ENCODE peak calls at places on chromosomes 2 and 18, in nine cellular contexts. G is IMR-90, H is heart left ventricle, R is heart right ventricle, B is H9, Y is Panc1, J is kidney, V is cardiac muscle cell, X is stomach. L is an unnamed sample.

GRCh38 chr2:70005752-70006446 is 44.5 kb upstream of the ASPRV1 start:
- DNase-seq in J (peak; percentile 18), B (peak; percentile 45), R (no peak), G (no peak), X (no peak), H (no peak), Y (no peak), V (no peak), L (no peak)

GRCh38 chr2:162282765-162283425 is 35.6 kb downstream of the IFIH1 start:
- DNase-seq in R (no peak), V (peak; percentile 40), G (peak; percentile 54), Y (no peak), H (no peak), X (no peak), J (no peak), B (no peak), L (no peak)

GRCh38 chr2:29765711-29766110 is 155.7 kb downstream of the ALK start:
- DNase-seq in H (no peak), X (no peak), R (no peak), Y (no peak), B (no peak), V (no peak), J (no peak), G (peak; percentile 60), L (no peak)

GRCh38 chr2:125979886-125980285 is 676.1 kb upstream of the GYPC start:
- DNase-seq in J (no peak), B (no peak), H (no peak), V (no peak), X (no peak), Y (no peak), R (no peak), G (no peak), L (no peak)

GRCh38 chr2:216083464-216084279 is 2.0 kb downstream of the TMEM169 start:
- DNase-seq in H (no peak), Y (no peak), G (peak; percentile 83), J (peak; percentile 72), R (no peak), X (no peak), V (peak; percentile 78), B (peak; percentile 50), L (no peak)

GRCh38 chr2:71637736-71638135 is 184.4 kb downstream of the DYSF start:
- DNase-seq in B (peak; percentile 10), R (no peak), V (no peak), X (no peak), G (no peak), J (no peak), Y (no peak), H (no peak), L (no peak)

GRCh38 chr18:3530807-3531206 is 80.8 kb downstream of the TGIF1 start:
- DNase-seq in J (no peak), X (no peak), B (no peak), V (no peak), R (no peak), H (no peak), Y (no peak), G (no peak), L (no peak)

GRCh38 chr2:27606611-27607010 is 22.2 kb downstream of the CCDC121 start:
- DNase-seq in J (no peak), B (no peak), H (no peak), G (peak; percentile 83), R (no peak), Y (no peak), V (no peak), X (no peak), L (no peak)

GRCh38 chr2:203730076-203730729 is 23.8 kb downstream of the CD28 start:
- DNase-seq in B (no peak), X (no peak), G (peak; percentile 78), R (no peak), J (no peak), H (no peak), Y (no peak), V (no peak), L (no peak)

GRCh38 chr2:37013315-37013641 is 46.9 kb upstream of the STRN start:
- DNase-seq in R (no peak), Y (no peak), B (no peak), G (no peak), X (no peak), H (no peak), V (no peak), J (no peak), L (no peak)

GRCh38 chr2:164992818-164993217 is 37.5 kb upstream of the SLC38A11 start:
- DNase-seq in Y (peak; percentile 12), B (no peak), X (peak; percentile 61), J (no peak), H (no peak), V (peak; percentile 87), R (no peak), G (peak; percentile 89), L (no peak)

GRCh38 chr2:11352781-11353537 is 8.5 kb upstream of the ROCK2 start:
- DNase-seq in B (no peak), R (no peak), Y (no peak), H (no peak), J (no peak), X (no peak), G (no peak), V (no peak), L (no peak)

GRCh38 chr18:79962311-79962710 is 2.1 kb upstream of the HSBP1L1 start:
- DNase-seq in J (no peak), G (peak; percentile 61), H (no peak), X (no peak), B (no peak), V (peak; percentile 27), R (no peak), Y (no peak), L (no peak)

GRCh38 chr18:63518178-63519012 is 23.8 kb upstream of the SERPINB12 start:
- DNase-seq in B (peak; percentile 71), H (no peak), Y (peak; percentile 20), R (no peak), J (no peak), X (peak; percentile 52), V (peak; percentile 84), G (peak; percentile 70), L (no peak)

GRCh38 chr2:133667-134593 is 87.6 kb upstream of the FAM110C start:
- DNase-seq in Y (no peak), V (no peak), J (no peak), B (no peak), G (no peak), H (no peak), X (no peak), R (no peak), L (no peak)

GRCh38 chr2:41886757-41887156 is 161.1 kb upstream of the PKDCC start:
- DNase-seq in Y (no peak), G (peak; percentile 19), J (no peak), B (no peak), H (no peak), X (no peak), V (peak; percentile 77), R (no peak), L (no peak)

GRCh38 chr18:12703096-12703567 is 290 bp downstream of the PSMG2 start:
- DNase-seq in B (no peak), H (no peak), J (no peak), Y (no peak), X (no peak), V (no peak), R (no peak), G (no peak), L (no peak)

GRCh38 chr18:59266019-59266369 is 7.3 kb downstream of the RAX start:
- DNase-seq in G (no peak), J (no peak), V (no peak), Y (no peak), X (no peak), R (no peak), H (no peak), B (no peak), L (no peak)

GRCh38 chr2:2890246-2890645 is 487.4 kb downstream of the EIPR1 start:
- DNase-seq in H (no peak), B (peak; percentile 11), G (no peak), V (no peak), R (no peak), Y (no peak), J (no peak), X (no peak), L (no peak)

GRCh38 chr2:159088906-159089305 is 120.5 kb downstream of the TANC1 start:
- DNase-seq in X (no peak), V (no peak), R (no peak), J (no peak), G (no peak), B (no peak), H (no peak), Y (no peak), L (no peak)
- TF ChIP-seq CTCF in X (no peak), V (no peak), R (peak; percentile 23), J (no peak), G (no peak), B (peak; percentile 48), H (no peak), Y (peak; percentile 30), L (no peak)

DNA sequence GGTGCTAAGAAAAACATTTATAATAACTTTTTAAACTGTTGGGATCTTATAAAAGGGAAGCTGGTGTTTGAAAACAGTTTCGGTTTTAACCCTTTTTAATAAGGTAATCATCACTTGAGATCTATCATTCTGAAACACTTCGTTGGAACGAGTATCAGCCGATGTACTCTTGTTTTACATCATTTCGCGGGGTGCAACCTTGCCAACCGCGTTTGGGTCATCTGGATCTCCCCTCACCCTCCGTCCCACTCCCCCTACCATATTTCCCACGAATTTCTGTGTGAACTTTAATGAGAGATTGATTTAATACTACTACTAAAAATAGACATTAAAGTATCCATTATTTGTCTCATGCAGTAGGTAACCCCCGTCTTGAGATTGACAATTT is 1.3 kb downstream of the CREB1 start:
- DNase-seq in R (no peak), V (peak; percentile 26), Y (no peak), J (no peak), H (no peak), B (no peak), X (no peak), G (no peak), L (no peak)
- H3K4me1 ChIP-seq in R (peaks cover 56% of the 10 kb centered on the region), V (peaks cover 14% of the 10 kb centered on the region), Y (peaks cover 20% of the 10 kb centered on the region), J (peaks cover 19% of the 10 kb centered on the region), H (peaks cover 22% of the 10 kb centered on the region), B (no peaks in the 10 kb centered on the region), X (peaks cover 34% of the 10 kb centered on the region), G (no peaks in the 10 kb centered on the region), L (peaks cover 34% of the 10 kb centered on the region)

GRCh38 chr2:73979021-73979420 is 5.7 kb upstream of the TET3 start:
- DNase-seq in V (no peak), B (peak; percentile 76), X (no peak), R (no peak), H (no peak), J (no peak), Y (no peak), G (no peak), L (no peak)
- H3K27ac ChIP-seq in V (no peak overlapping the region), B (no peak overlapping the region), X (no peak overlapping the region), R (no peak overlapping the region), H (no peak overlapping the region), J (no peak overlapping the region), Y (no peak overlapping the region), G (peak overlapping the region; percentile 15), L (peak overlapping the region; percentile 98)

DNA sequence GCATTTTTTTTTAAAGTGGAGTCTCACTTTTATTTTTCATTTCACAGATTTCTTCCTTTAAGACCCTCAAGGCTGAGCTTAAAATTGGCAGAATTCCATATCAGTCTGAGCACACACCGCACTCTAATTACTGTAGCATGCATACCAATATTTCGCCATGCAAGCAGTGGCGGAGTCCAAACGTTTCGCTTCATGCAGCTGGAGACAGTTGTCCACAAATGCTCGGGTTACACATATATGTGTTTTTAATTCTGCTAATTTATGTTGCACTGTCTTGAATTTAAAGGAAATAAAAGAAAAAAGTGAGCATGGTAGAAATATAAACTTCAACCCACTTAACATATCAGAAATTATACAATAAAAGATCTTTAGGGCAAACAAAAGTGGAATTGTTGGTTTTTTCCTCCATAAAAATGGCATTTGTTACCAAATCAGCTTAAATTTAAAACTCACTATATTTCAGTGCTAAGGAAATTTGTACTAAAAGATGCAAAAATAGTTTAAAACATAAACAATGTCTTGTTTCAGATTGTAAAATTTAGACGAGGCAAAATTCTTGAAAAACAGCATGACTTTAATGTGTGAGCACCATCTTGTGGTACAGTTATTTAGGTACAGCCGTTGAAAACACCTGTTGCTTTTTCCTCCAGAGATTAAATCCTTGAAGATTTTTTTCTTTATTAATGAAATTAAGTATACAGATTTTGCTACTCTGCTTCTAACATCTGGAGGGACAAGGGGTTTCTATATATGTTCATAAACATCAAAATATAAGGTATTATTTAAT is 24.1 kb upstream of the KANSL1L start:
- DNase-seq in G (peak; percentile 58), J (no peak), V (peak; percentile 70), X (no peak), Y (peak; percentile 30), H (no peak), B (no peak), R (no peak), L (no peak)
- TF ChIP-seq CTCF in G (peak; percentile 81), J (peak; percentile 74), V (peak; percentile 64), X (peak; percentile 80), Y (peak; percentile 69), H (peak; percentile 80), B (peak; percentile 87), R (peak; percentile 88), L (peak; percentile 82)